ENCODE peak calls at places on chromosomes 4 and X, in five cellular contexts. M is Karpas-422, W is fibroblast of lung, S is mammary epithelial cell, K is K562. E is an unnamed sample.

GRCh38 chrX:72050011-72050410 is 81.7 kb downstream of the RTL5 start:
- DNase-seq in K (no peak), M (no peak), W (no peak), S (no peak), E (no peak)

GRCh38 chr4:182133033-182133432 is 110.2 kb upstream of the TENM3 start:
- DNase-seq in S (no peak), K (no peak), M (no peak), W (no peak), E (no peak)

GRCh38 chr4:6182390-6183280 is 17.7 kb downstream of the JAKMIP1 start:
- DNase-seq in K (no peak), M (no peak), S (no peak), W (no peak), E (no peak)

GRCh38 chr4:57405359-57405758 is 295.2 kb upstream of the IGFBP7 start:
- DNase-seq in K (no peak), W (no peak), S (peak; percentile 90), M (no peak), E (no peak)

GRCh38 chr4:70925899-70926635 is 23.9 kb downstream of the MOB1B start:
- DNase-seq in K (no peak), W (no peak), M (peak; percentile 85), S (no peak), E (no peak)

GRCh38 chr4:38281416-38282071 is 321.3 kb downstream of the PTTG2 start:
- DNase-seq in K (no peak), M (no peak), W (peak; percentile 63), S (peak; percentile 48), E (no peak)

GRCh38 chrX:20317873-20318272 is 51.2 kb upstream of the RPS6KA3 start:
- DNase-seq in S (no peak), W (no peak), K (no peak), M (no peak), E (no peak)

GRCh38 chr4:137735561-137736104 is 203.3 kb upstream of the PCDH18 start:
- DNase-seq in S (no peak), W (no peak), K (no peak), M (no peak), E (no peak)

GRCh38 chr4:86972997-86973396 is 38.2 kb downstream of the AFF1 start:
- DNase-seq in M (no peak), W (peak; percentile 33), K (peak; percentile 63), S (peak; percentile 30), E (peak; percentile 52)

GRCh38 chr4:182478475-182478874 is 235.3 kb downstream of the TENM3 start:
- DNase-seq in W (peak; percentile 73), M (peak; percentile 63), S (peak; percentile 20), K (peak; percentile 26), E (peak; percentile 82)

GRCh38 chr4:87880106-87880505 is 47.3 kb downstream of the MEPE start:
- DNase-seq in S (no peak), W (no peak), M (no peak), K (no peak), E (no peak)

GRCh38 chr4:113773014-113773413 is 11.5 kb upstream of the CAMK2D start:
- DNase-seq in K (no peak), M (no peak), W (no peak), S (no peak), E (no peak)

GRCh38 chr4:71974681-71975080 is 57.1 kb upstream of the NPFFR2 start:
- DNase-seq in W (peak; percentile 37), K (no peak), S (peak; percentile 46), M (no peak), E (no peak)

GRCh38 chrX:41661366-41662095 is 27.2 kb upstream of the GPR34 start:
- DNase-seq in S (peak; percentile 25), W (peak; percentile 34), M (no peak), K (no peak), E (no peak)

GRCh38 chrX:1451676-1452496 is 823 bp downstream of the ASMTL start:
- DNase-seq in S (no peak), M (peak; percentile 60), W (no peak), K (no peak), E (no peak)

GRCh38 chrX:45164021-45164621 is 36.6 kb downstream of the DIPK2B start:
- DNase-seq in W (peak; percentile 2), S (no peak), K (no peak), M (no peak), E (no peak)

GRCh38 chr4:37000281-37000680 is 244.3 kb upstream of the NWD2 start:
- DNase-seq in K (peak; percentile 55), W (no peak), S (no peak), M (no peak), E (no peak)

GRCh38 chrX:71604796-71605568 is 13.3 kb downstream of the CXCR3 start:
- DNase-seq in K (no peak), M (no peak), S (no peak), W (no peak), E (no peak)

GRCh38 chr4:92334716-92335350 is 31.1 kb downstream of the GRID2 start:
- DNase-seq in K (no peak), M (no peak), S (no peak), W (peak; percentile 82), E (no peak)

GRCh38 chr4:100295792-100296191 is 105.5 kb upstream of the DDIT4L start:
- DNase-seq in K (no peak), W (peak; percentile 74), M (no peak), S (peak; percentile 43), E (no peak)

GRCh38 chrX:24732705-24733104 is 39.0 kb downstream of the POLA1 start:
- DNase-seq in M (no peak), W (no peak), S (no peak), K (no peak), E (no peak)

GRCh38 chr4:176359590-176359989 is 39.8 kb downstream of the SPCS3 start:
- DNase-seq in M (no peak), W (peak; percentile 69), K (no peak), S (no peak), E (no peak)

GRCh38 chr4:156805696-156806095 is 165.9 kb downstream of the PDGFC start:
- DNase-seq in S (peak; percentile 31), W (no peak), K (no peak), M (no peak), E (peak; percentile 6)

GRCh38 chrX:114028907-114029662 is 554.8 kb upstream of the HTR2C start:
- DNase-seq in S (no peak), K (no peak), W (no peak), M (no peak), E (no peak)

GRCh38 chr4:165761968-165762367 is 111.1 kb upstream of the TLL1 start:
- DNase-seq in W (no peak), K (no peak), S (no peak), M (no peak), E (no peak)

GRCh38 chr4:174461438-174462106 is 60.7 kb downstream of the HPGD start:
- DNase-seq in W (peak; percentile 11), M (no peak), S (no peak), K (peak; percentile 7), E (no peak)

GRCh38 chr4:110633358-110634319 is 10.8 kb upstream of the PITX2 start:
- DNase-seq in K (no peak), S (no peak), M (no peak), W (no peak), E (peak; percentile 40)

GRCh38 chr4:40553995-40554394 is 75.7 kb downstream of the RBM47 start:
- DNase-seq in M (no peak), K (peak; percentile 12), W (no peak), S (no peak), E (no peak)
- H3K79me2 ChIP-seq in M (no peaks in the 10 kb centered on the region), K (no peaks in the 10 kb centered on the region), W (no peaks in the 10 kb centered on the region), S (no peaks in the 10 kb centered on the region), E (peaks cover 98% of the 10 kb centered on the region)

GRCh38 chr4:188032583-188032982 is 37.0 kb downstream of the ZFP42 start:
- DNase-seq in M (no peak), W (no peak), K (no peak), S (no peak), E (peak; percentile 84)

GRCh38 chr4:188031751-188032150 is 36.2 kb downstream of the ZFP42 start:
- DNase-seq in K (no peak), M (no peak), S (no peak), W (no peak), E (peak; percentile 58)

GRCh38 chr4:188030401-188030800 is 34.8 kb downstream of the ZFP42 start:
- DNase-seq in S (no peak), K (no peak), M (no peak), W (no peak), E (no peak)

GRCh38 chr4:188032170-188032569 is 36.6 kb downstream of the ZFP42 start:
- DNase-seq in K (no peak), S (no peak), M (no peak), W (no peak), E (peak; percentile 83)

GRCh38 chr4:188029114-188029513 is 33.5 kb downstream of the ZFP42 start:
- DNase-seq in M (no peak), S (no peak), K (no peak), W (no peak), E (no peak)
- H3K79me2 ChIP-seq in M (no peaks in the 10 kb centered on the region), S (no peaks in the 10 kb centered on the region), K (no peaks in the 10 kb centered on the region), W (no peaks in the 10 kb centered on the region), E (peaks cover 4% of the 10 kb centered on the region)

DNA sequence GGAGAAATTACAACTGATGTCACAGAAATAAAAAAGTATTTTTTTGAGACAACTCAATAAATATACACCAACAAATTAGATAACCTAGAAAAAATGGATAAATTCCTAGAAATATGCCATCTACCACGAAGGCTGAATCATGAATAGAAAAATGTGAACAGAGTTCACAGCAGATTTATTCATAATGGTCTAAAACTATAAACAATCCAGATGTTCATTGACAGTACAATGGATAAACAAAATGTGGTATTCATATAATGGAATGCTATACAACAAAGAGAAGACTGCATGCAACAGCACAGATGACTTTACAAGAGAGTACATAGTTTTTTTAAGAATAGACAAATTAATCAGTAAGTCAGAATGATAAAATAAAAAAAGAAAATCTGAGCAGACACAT is 55.2 kb downstream of the CLOCK start:
- DNase-seq in S (no peak), M (no peak), W (peak; percentile 63), K (no peak), E (no peak)
- H3K79me2 ChIP-seq in S (peaks cover 53% of the 10 kb centered on the region), M (no peaks in the 10 kb centered on the region), W (peaks cover 13% of the 10 kb centered on the region), K (peaks cover 43% of the 10 kb centered on the region), E (peaks cover 65% of the 10 kb centered on the region)

DNA sequence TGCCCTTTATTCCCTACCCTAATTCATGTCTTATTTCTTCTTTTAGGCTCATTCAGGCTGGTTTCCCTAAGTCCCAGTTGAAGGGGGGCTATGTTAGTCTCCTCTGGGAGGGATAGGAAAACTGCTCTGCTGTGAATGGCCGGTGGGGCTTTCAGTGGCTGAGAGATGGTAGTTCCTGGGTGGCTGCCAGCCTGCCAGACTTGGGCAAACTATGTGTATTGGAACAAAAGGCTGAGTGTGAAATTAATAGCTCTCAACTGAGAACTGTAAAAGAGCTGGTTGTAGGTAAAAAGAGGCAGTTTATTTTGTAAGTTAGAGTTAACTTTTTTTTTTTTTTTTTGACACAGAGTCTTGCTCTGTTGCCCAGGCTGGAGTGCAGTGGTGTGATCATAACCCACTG is 28.8 kb downstream of the ARHGAP10 start:
- DNase-seq in W (no peak), S (no peak), M (no peak), K (no peak), E (no peak)
- H3K79me2 ChIP-seq in W (peaks cover 56% of the 10 kb centered on the region), S (peaks cover 87% of the 10 kb centered on the region), M (no peaks in the 10 kb centered on the region), K (no peaks in the 10 kb centered on the region), E (no peaks in the 10 kb centered on the region)

GRCh38 chr4:2893772-2894171 is 50.1 kb downstream of the ADD1 start:
- DNase-seq in K (no peak), M (no peak), S (no peak), W (peak; percentile 15), E (no peak)
- H3K79me2 ChIP-seq in K (no peaks in the 10 kb centered on the region), M (peaks cover 2% of the 10 kb centered on the region), S (peaks cover 3% of the 10 kb centered on the region), W (peaks cover 1% of the 10 kb centered on the region), E (peaks cover 8% of the 10 kb centered on the region)

E was measured in GM23338.